ENCODE peak calls at places on chromosomes 11 and 22, in ten cellular contexts. E is GF-D8; D is AML-193; G is tibial nerve; N is neuronal stem cell; A is HFF-Myc; M is AG10803; C is T-helper 1 cell; V is cardiac septum; T is activated T-helper 1 cell treated with anti-CD3 and anti-CD28 coated beads, Interleukin-12 subunit alpha, Interleukin-12 subunit beta, Interleukin-2, Interleukin-4 antibody, amounts not matched to agents 30 ng/mL and 10 ng/mL and 1 ng/mL, durations not matched to agents 14 hours and 24 hours and 36 hours. L is an unnamed sample.

GRCh38 chr11:35629914-35630313 is 11.7 kb downstream of the FJX1 start:
- DNase-seq in E (no peak), D (no peak), G (no peak), N (no peak), A (peak), M (peak), C (no peak), V (no peak), T (no peak), L (no peak)

GRCh38 chr11:11968511-11969280 is 39.7 kb downstream of the DKK3 start:
- DNase-seq in E (no peak), D (no peak), G (no peak), N (no peak), A (peak), M (peak), C (no peak), V (no peak), T (no peak), L (no peak)

GRCh38 chr22:21568207-21569075 is 927 bp downstream of the UBE2L3 start:
- DNase-seq in E (no peak), D (no peak), G (no peak), N (no peak), A (no peak), M (peak), C (no peak), V (no peak), T (peak), L (peak)

GRCh38 chr11:46560300-46561025 is 33.4 kb downstream of the AMBRA1 start:
- DNase-seq in E (no peak), D (peak), G (no peak), N (no peak), A (no peak), M (peak), C (no peak), V (no peak), T (peak), L (no peak)

GRCh38 chr11:121451178-121451981 is 734 bp upstream of the SORL1 start:
- DNase-seq in E (no peak), D (no peak), G (no peak), N (no peak), A (no peak), M (no peak), C (no peak), V (no peak), T (no peak), L (no peak)

GRCh38 chr22:48950151-48950915 is 877.3 kb downstream of the BRD1 start:
- DNase-seq in E (no peak), D (no peak), G (no peak), N (no peak), A (no peak), M (no peak), C (no peak), V (peak), T (no peak), L (no peak)

GRCh38 chr11:118933486-118933885 is 7.8 kb upstream of the BCL9L start:
- DNase-seq in E (no peak), D (no peak), G (no peak), N (no peak), A (no peak), M (no peak), C (no peak), V (no peak), T (no peak), L (no peak)

GRCh38 chr11:123006860-123007542 is 25.4 kb upstream of the BSX start:
- DNase-seq in E (no peak), D (no peak), G (no peak), N (no peak), A (no peak), M (no peak), C (no peak), V (no peak), T (no peak), L (no peak)

GRCh38 chr11:125514336-125515101 is 18.5 kb upstream of the FEZ1 start:
- DNase-seq in E (peak), D (peak), G (no peak), N (no peak), A (no peak), M (peak), C (no peak), V (no peak), T (peak), L (no peak)

GRCh38 chr22:18032455-18033101 is 8.2 kb upstream of the MICAL3 start:
- DNase-seq in E (no peak), D (no peak), G (no peak), N (no peak), A (peak), M (peak), C (no peak), V (no peak), T (no peak), L (no peak)

GRCh38 chr11:102237096-102237735 is 80.1 kb upstream of the BIRC3 start:
- DNase-seq in E (no peak), D (no peak), G (no peak), N (no peak), A (no peak), M (peak), C (no peak), V (no peak), T (no peak), L (no peak)

GRCh38 chr11:121163658-121164308 is 62.7 kb downstream of the TECTA start:
- DNase-seq in E (no peak), D (no peak), G (no peak), N (no peak), A (no peak), M (no peak), C (no peak), V (no peak), T (no peak), L (no peak)

GRCh38 chr11:1140642-1141490 is 16.9 kb upstream of the MUC5AC start:
- DNase-seq in E (no peak), D (no peak), G (no peak), N (no peak), A (no peak), M (no peak), C (no peak), V (peak), T (no peak), L (no peak)

GRCh38 chr11:35303596-35304392 is 115.6 kb downstream of the SLC1A2 start:
- DNase-seq in E (peak), D (peak), G (peak), N (no peak), A (no peak), M (peak), C (no peak), V (no peak), T (no peak), L (no peak)

GRCh38 chr22:24181996-24182560 is 791 bp downstream of the SUSD2 start:
- DNase-seq in E (no peak), D (no peak), G (no peak), N (no peak), A (no peak), M (no peak), C (no peak), V (no peak), T (no peak), L (no peak)

GRCh38 chr11:78560826-78561484 is 13.7 kb downstream of the NARS2 start:
- DNase-seq in E (no peak), D (no peak), G (no peak), N (no peak), A (no peak), M (peak), C (no peak), V (no peak), T (no peak), L (no peak)

GRCh38 chr11:64568584-64569140 is 22.4 kb upstream of the SLC22A12 start:
- DNase-seq in E (no peak), D (no peak), G (no peak), N (no peak), A (no peak), M (no peak), C (no peak), V (no peak), T (no peak), L (no peak)

GRCh38 chr22:24601217-24602104 is 1.5 kb upstream of the GGT1 start:
- DNase-seq in E (peak), D (peak), G (no peak), N (no peak), A (no peak), M (no peak), C (no peak), V (peak), T (no peak), L (no peak)

GRCh38 chr22:45638834-45639746 is 32.5 kb upstream of the ATXN10 start:
- DNase-seq in E (no peak), D (peak), G (peak), N (no peak), A (no peak), M (peak), C (no peak), V (peak), T (no peak), L (no peak)

GRCh38 chr11:35040221-35040942 is 98.6 kb upstream of the CD44 start:
- DNase-seq in E (no peak), D (peak), G (no peak), N (no peak), A (no peak), M (peak), C (peak), V (no peak), T (peak), L (no peak)

GRCh38 chr11:81869337-81870065 is 864.2 kb downstream of the FAM181B start:
- DNase-seq in E (peak), D (peak), G (no peak), N (no peak), A (no peak), M (no peak), C (peak), V (no peak), T (peak), L (no peak)

GRCh38 chr11:117180020-117180419 is 1.5 kb downstream of the SIDT2 start:
- DNase-seq in E (peak), D (no peak), G (no peak), N (no peak), A (no peak), M (peak), C (no peak), V (no peak), T (no peak), L (no peak)

GRCh38 chr11:89498845-89499448 is 7.8 kb upstream of the NOX4 start:
- DNase-seq in E (no peak), D (no peak), G (no peak), N (no peak), A (no peak), M (no peak), C (no peak), V (no peak), T (no peak), L (no peak)

GRCh38 chr11:4665424-4665823 is 21.6 kb downstream of the OR51E1 start:
- DNase-seq in E (no peak), D (no peak), G (no peak), N (no peak), A (no peak), M (no peak), C (no peak), V (no peak), T (no peak), L (no peak)